ENCODE peak calls at places on chromosomes 12 and 14, in four cellular contexts. One of them, this sample, is unnamed.

GRCh38 chr14:76655331-76655730 is 105.9 kb upstream of the VASH1 start:
- DNase-seq in breast epithelium: no peak
- DNase-seq in heart right ventricle: no peak
- DNase-seq in mucosa of descending colon: no peak
- DNase-seq in this sample: no peak

GRCh38 chr14:71725802-71726638 is 206.2 kb upstream of the RGS6 start:
- DNase-seq in breast epithelium: no peak
- DNase-seq in heart right ventricle: no peak
- DNase-seq in mucosa of descending colon: no peak
- DNase-seq in this sample: no peak

GRCh38 chr12:65415826-65416225 is 137.3 kb downstream of the MSRB3 start:
- DNase-seq in breast epithelium: no peak
- DNase-seq in heart right ventricle: no peak
- DNase-seq in mucosa of descending colon: no peak
- DNase-seq in this sample: no peak

GRCh38 chr12:75558262-75558661 is 46.9 kb upstream of the KRR1 start:
- DNase-seq in breast epithelium: no peak
- DNase-seq in heart right ventricle: no peak
- DNase-seq in mucosa of descending colon: no peak
- DNase-seq in this sample: no peak

GRCh38 chr12:114918535-114919233 is 234.7 kb upstream of the TBX3 start:
- DNase-seq in breast epithelium: no peak
- DNase-seq in heart right ventricle: no peak
- DNase-seq in mucosa of descending colon: no peak
- DNase-seq in this sample: no peak

GRCh38 chr14:74585406-74586335 is 26.4 kb downstream of the LTBP2 start:
- DNase-seq in breast epithelium: no peak
- DNase-seq in heart right ventricle: no peak
- DNase-seq in mucosa of descending colon: peak; percentile 37
- DNase-seq in this sample: no peak

GRCh38 chr14:87628129-87628528 is 364.9 kb downstream of the GALC start:
- DNase-seq in breast epithelium: peak; percentile 45
- DNase-seq in heart right ventricle: no peak
- DNase-seq in mucosa of descending colon: no peak
- DNase-seq in this sample: no peak

GRCh38 chr14:54787263-54787662 is 115.4 kb downstream of the GCH1 start:
- DNase-seq in breast epithelium: no peak
- DNase-seq in heart right ventricle: peak; percentile 46
- DNase-seq in mucosa of descending colon: no peak
- DNase-seq in this sample: no peak

GRCh38 chr12:68189766-68190700 is 30.5 kb upstream of the IFNG start:
- DNase-seq in breast epithelium: no peak
- DNase-seq in heart right ventricle: no peak
- DNase-seq in mucosa of descending colon: no peak
- DNase-seq in this sample: no peak

GRCh38 chr12:17079251-17079909 is 473.4 kb upstream of the LMO3 start:
- DNase-seq in breast epithelium: no peak
- DNase-seq in heart right ventricle: no peak
- DNase-seq in mucosa of descending colon: no peak
- DNase-seq in this sample: no peak

GRCh38 chr12:39723831-39724230 is 104.2 kb upstream of the ABCD2 start:
- DNase-seq in breast epithelium: no peak
- DNase-seq in heart right ventricle: no peak
- DNase-seq in mucosa of descending colon: no peak
- DNase-seq in this sample: peak; percentile 61

GRCh38 chr12:68565391-68565903 is 45.3 kb upstream of the RAP1B start:
- DNase-seq in breast epithelium: no peak
- DNase-seq in heart right ventricle: no peak
- DNase-seq in mucosa of descending colon: no peak
- DNase-seq in this sample: no peak

GRCh38 chr14:21101802-21102413 is 1.0 kb downstream of the TMEM253 start:
- DNase-seq in breast epithelium: peak; percentile 14
- DNase-seq in heart right ventricle: no peak
- DNase-seq in mucosa of descending colon: no peak
- DNase-seq in this sample: no peak

DNA sequence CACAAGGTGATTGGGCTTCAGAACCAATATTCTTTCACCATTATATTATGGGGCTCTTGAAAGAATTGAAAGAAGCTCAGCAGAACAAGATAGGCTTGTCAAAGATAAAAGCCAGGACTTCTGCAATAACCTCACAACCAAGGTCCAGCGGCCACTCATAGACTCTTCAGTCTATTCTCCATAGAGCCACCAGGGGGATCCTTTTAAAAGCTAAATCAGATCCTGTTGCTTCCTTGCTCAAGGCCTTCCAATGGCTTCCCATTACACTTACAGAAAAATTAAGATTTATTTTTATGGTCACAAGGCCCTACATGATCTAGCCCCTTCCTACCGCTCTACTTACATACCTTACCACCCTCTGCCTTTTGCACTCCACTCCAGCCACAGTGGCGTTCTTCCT is 169.6 kb downstream of the C12orf42 start:
- DNase-seq in breast epithelium: no peak
- DNase-seq in heart right ventricle: no peak
- DNase-seq in mucosa of descending colon: no peak
- DNase-seq in this sample: peak; percentile 17
- TF ChIP-seq CTCF in breast epithelium: no peak
- TF ChIP-seq CTCF in heart right ventricle: peak; percentile 16
- TF ChIP-seq CTCF in mucosa of descending colon: no peak
- TF ChIP-seq CTCF in this sample: peak; percentile 71

DNA sequence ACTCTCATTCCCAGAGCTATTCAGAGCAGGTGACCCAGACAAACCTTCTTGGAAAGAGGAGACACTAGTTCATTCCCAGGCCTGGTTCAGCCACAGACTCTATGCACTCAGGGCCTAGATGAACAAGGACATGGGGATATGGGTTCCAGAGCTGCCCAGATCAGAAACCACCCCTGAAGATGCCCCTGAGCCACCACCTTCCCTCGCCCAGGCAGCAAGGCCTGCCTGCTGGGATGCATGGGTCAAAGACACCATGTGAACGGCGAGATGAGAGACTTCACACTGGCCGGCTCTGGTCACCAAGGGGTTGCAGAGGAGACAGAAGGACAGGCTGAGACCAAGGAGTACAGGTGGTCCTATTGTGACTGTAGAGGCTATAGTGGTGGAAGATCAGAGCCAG is 4.1 kb downstream of the SERPINA12 start:
- DNase-seq in breast epithelium: no peak
- DNase-seq in heart right ventricle: no peak
- DNase-seq in mucosa of descending colon: no peak
- DNase-seq in this sample: no peak
- H3K4me1 ChIP-seq in breast epithelium: no peaks in the 10 kb centered on the region
- H3K4me1 ChIP-seq in heart right ventricle: no peaks in the 10 kb centered on the region
- H3K4me1 ChIP-seq in mucosa of descending colon: no peaks in the 10 kb centered on the region
- H3K4me1 ChIP-seq in this sample: no peaks in the 10 kb centered on the region

GRCh38 chr12:116266631-116267349 is 10.7 kb downstream of the MED13L start:
- DNase-seq in breast epithelium: no peak
- DNase-seq in heart right ventricle: no peak
- DNase-seq in mucosa of descending colon: no peak
- DNase-seq in this sample: no peak

GRCh38 chr12:116267948-116268347 is 9.5 kb downstream of the MED13L start:
- DNase-seq in breast epithelium: no peak
- DNase-seq in heart right ventricle: no peak
- DNase-seq in mucosa of descending colon: no peak
- DNase-seq in this sample: no peak

GRCh38 chr12:116265361-116266128 is 11.9 kb downstream of the MED13L start:
- DNase-seq in breast epithelium: no peak
- DNase-seq in heart right ventricle: no peak
- DNase-seq in mucosa of descending colon: no peak
- DNase-seq in this sample: no peak

GRCh38 chr12:116264525-116265070 is 12.9 kb downstream of the MED13L start:
- DNase-seq in breast epithelium: no peak
- DNase-seq in heart right ventricle: no peak
- DNase-seq in mucosa of descending colon: no peak
- DNase-seq in this sample: no peak

DNA sequence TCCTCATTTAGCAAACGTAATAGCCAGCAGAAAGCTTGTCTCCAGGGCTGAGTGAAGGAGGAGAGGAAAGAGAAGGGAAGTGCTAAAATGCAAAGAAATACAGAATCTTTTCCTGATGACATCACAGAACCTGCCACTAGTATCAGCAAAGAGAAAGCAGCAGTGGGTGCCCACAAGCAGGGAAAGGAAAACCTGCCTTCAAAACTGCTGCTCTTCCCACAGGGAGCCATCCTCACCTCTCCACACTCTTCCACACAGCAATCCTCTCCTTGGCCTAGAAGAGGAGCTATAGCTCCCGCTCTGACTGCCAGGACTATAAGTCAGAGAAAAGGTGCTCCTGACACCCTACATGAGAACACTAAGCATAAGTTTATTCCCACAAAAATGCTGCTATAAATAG is 11.3 kb downstream of the MED13L start:
- DNase-seq in breast epithelium: no peak
- DNase-seq in heart right ventricle: no peak
- DNase-seq in mucosa of descending colon: no peak
- DNase-seq in this sample: no peak
- TF ChIP-seq CTCF in breast epithelium: no peak
- TF ChIP-seq CTCF in heart right ventricle: no peak
- TF ChIP-seq CTCF in mucosa of descending colon: no peak
- TF ChIP-seq CTCF in this sample: peak; percentile 32

GRCh38 chr12:110284597-110284996 is 3.5 kb downstream of the ATP2A2 start:
- DNase-seq in breast epithelium: no peak
- DNase-seq in heart right ventricle: no peak
- DNase-seq in mucosa of descending colon: no peak
- DNase-seq in this sample: no peak
- H3K4me1 ChIP-seq in breast epithelium: peaks cover 7% of the 10 kb centered on the region
- H3K4me1 ChIP-seq in heart right ventricle: peaks cover 85% of the 10 kb centered on the region
- H3K4me1 ChIP-seq in mucosa of descending colon: peaks cover 27% of the 10 kb centered on the region
- H3K4me1 ChIP-seq in this sample: peaks cover 4% of the 10 kb centered on the region

GRCh38 chr12:46678441-46678840 is 147.4 kb downstream of the SLC38A4 start:
- DNase-seq in breast epithelium: no peak
- DNase-seq in heart right ventricle: no peak
- DNase-seq in mucosa of descending colon: no peak
- DNase-seq in this sample: no peak

GRCh38 chr12:46676797-46677520 is 148.8 kb downstream of the SLC38A4 start:
- DNase-seq in breast epithelium: no peak
- DNase-seq in heart right ventricle: no peak
- DNase-seq in mucosa of descending colon: no peak
- DNase-seq in this sample: no peak

GRCh38 chr12:46676396-46676795 is 149.4 kb downstream of the SLC38A4 start:
- DNase-seq in breast epithelium: no peak
- DNase-seq in heart right ventricle: no peak
- DNase-seq in mucosa of descending colon: no peak
- DNase-seq in this sample: no peak

GRCh38 chr12:46679754-46680153 is 146.0 kb downstream of the SLC38A4 start:
- DNase-seq in breast epithelium: no peak
- DNase-seq in heart right ventricle: no peak
- DNase-seq in mucosa of descending colon: no peak
- DNase-seq in this sample: no peak

GRCh38 chr12:46677749-46678148 is 148.0 kb downstream of the SLC38A4 start:
- DNase-seq in breast epithelium: no peak
- DNase-seq in heart right ventricle: no peak
- DNase-seq in mucosa of descending colon: no peak
- DNase-seq in this sample: no peak
- TF ChIP-seq CTCF in breast epithelium: no peak
- TF ChIP-seq CTCF in heart right ventricle: peak; percentile 15
- TF ChIP-seq CTCF in mucosa of descending colon: no peak
- TF ChIP-seq CTCF in this sample: peak; percentile 33

DNA sequence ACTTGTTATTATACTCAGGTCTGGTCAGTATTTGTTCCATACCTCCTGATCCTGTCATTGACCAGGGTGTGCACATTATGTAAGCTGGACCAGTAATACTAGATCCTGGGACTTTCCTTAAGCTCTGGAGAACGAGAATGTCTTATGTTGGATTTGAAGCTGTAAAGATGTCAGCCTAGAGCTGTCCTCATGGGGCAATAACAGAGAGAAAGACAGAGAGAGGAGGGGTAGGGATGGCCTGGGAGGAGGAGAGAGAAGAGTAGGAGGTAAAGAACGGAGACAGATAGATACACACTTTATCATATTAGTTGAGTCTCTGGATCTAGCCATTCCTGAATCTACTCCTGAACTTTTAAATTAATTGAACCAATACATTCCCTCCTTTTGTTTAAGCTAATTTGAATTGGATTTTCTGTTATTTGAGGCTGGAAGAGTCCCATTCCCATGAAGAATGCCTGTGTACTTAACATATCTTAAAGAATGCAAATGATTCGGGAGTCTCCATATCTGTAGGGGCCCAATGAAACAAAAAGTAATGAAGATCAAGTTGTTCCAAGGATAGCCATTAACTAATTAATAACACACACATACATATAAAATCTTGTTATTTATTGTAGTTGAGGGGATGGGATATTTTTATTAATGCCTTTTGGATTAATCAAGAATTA is 55.9 kb downstream of the PLEKHA5 start:
- DNase-seq in breast epithelium: no peak
- DNase-seq in heart right ventricle: no peak
- DNase-seq in mucosa of descending colon: no peak
- DNase-seq in this sample: no peak
- H3K4me1 ChIP-seq in breast epithelium: peaks cover 3% of the 10 kb centered on the region
- H3K4me1 ChIP-seq in heart right ventricle: peaks cover 25% of the 10 kb centered on the region
- H3K4me1 ChIP-seq in mucosa of descending colon: no peaks in the 10 kb centered on the region
- H3K4me1 ChIP-seq in this sample: peaks cover 3% of the 10 kb centered on the region

DNA sequence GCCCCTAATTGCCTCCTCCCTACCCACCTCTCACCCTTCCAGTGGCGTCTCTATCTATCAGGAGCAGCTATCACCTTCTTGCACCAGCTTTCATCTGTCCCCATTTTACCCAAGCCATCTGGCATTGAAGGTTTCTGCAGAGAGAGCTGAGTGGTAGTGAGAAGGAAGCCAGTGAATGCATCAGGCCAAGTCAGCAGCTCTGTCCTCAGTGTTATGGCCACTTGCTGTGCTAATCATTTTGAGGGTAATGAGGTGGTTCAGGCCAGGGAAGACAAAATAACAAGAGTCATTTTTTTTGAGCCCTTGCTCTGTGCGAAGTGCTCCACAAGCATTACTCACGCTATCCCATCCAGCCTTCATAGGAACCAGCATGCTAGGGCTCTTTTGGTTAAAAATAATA is 164.7 kb downstream of the SUDS3 start:
- DNase-seq in breast epithelium: no peak
- DNase-seq in heart right ventricle: no peak
- DNase-seq in mucosa of descending colon: no peak
- DNase-seq in this sample: no peak
- TF ChIP-seq CTCF in breast epithelium: no peak
- TF ChIP-seq CTCF in heart right ventricle: no peak
- TF ChIP-seq CTCF in mucosa of descending colon: no peak
- TF ChIP-seq CTCF in this sample: no peak